ENCODE peak calls at places on chromosomes 3 and 15, in seven cellular contexts. One of them, this sample, is unnamed.

GRCh38 chr3:150022406-150023238 is 51.9 kb upstream of the PFN2 start:
- DNase-seq in central memory CD4-positive, alpha-beta T cell: no peak
- DNase-seq in HuH-7.5: no peak
- DNase-seq in lower lobe of right lung: no peak
- DNase-seq in CD4-positive, alpha-beta T cell: no peak
- DNase-seq in mesothelial cell of epicardium: no peak
- DNase-seq in glomerular endothelial cell: no peak
- DNase-seq in this sample: no peak

GRCh38 chr3:58683001-58683845 is 16.6 kb upstream of the FAM3D start:
- DNase-seq in glomerular endothelial cell: no peak
- DNase-seq in central memory CD4-positive, alpha-beta T cell: no peak
- DNase-seq in lower lobe of right lung: no peak
- DNase-seq in mesothelial cell of epicardium: no peak
- DNase-seq in CD4-positive, alpha-beta T cell: no peak
- DNase-seq in HuH-7.5: no peak
- DNase-seq in this sample: no peak

GRCh38 chr15:80778621-80778963 is 578 bp upstream of the CEMIP start:
- DNase-seq in CD4-positive, alpha-beta T cell: no peak
- DNase-seq in glomerular endothelial cell: no peak
- DNase-seq in lower lobe of right lung: no peak
- DNase-seq in HuH-7.5: no peak
- DNase-seq in central memory CD4-positive, alpha-beta T cell: no peak
- DNase-seq in mesothelial cell of epicardium: no peak
- DNase-seq in this sample: no peak

GRCh38 chr15:68797157-68797556 is 23.5 kb downstream of the ANP32A start:
- DNase-seq in mesothelial cell of epicardium: no peak
- DNase-seq in HuH-7.5: no peak
- DNase-seq in CD4-positive, alpha-beta T cell: no peak
- DNase-seq in central memory CD4-positive, alpha-beta T cell: no peak
- DNase-seq in glomerular endothelial cell: no peak
- DNase-seq in lower lobe of right lung: no peak
- DNase-seq in this sample: no peak

GRCh38 chr3:147987549-147987948 is 578.4 kb downstream of the ZIC1 start:
- DNase-seq in glomerular endothelial cell: no peak
- DNase-seq in lower lobe of right lung: no peak
- DNase-seq in CD4-positive, alpha-beta T cell: no peak
- DNase-seq in HuH-7.5: no peak
- DNase-seq in central memory CD4-positive, alpha-beta T cell: no peak
- DNase-seq in mesothelial cell of epicardium: no peak
- DNase-seq in this sample: no peak

GRCh38 chr15:70299931-70300858 is 202.5 kb upstream of the TLE3 start:
- DNase-seq in HuH-7.5: no peak
- DNase-seq in central memory CD4-positive, alpha-beta T cell: peak
- DNase-seq in glomerular endothelial cell: no peak
- DNase-seq in CD4-positive, alpha-beta T cell: peak
- DNase-seq in lower lobe of right lung: no peak
- DNase-seq in mesothelial cell of epicardium: no peak
- DNase-seq in this sample: no peak

GRCh38 chr3:112814256-112814655 is 32.4 kb downstream of the CD200R1L start:
- DNase-seq in glomerular endothelial cell: no peak
- DNase-seq in CD4-positive, alpha-beta T cell: no peak
- DNase-seq in HuH-7.5: no peak
- DNase-seq in lower lobe of right lung: no peak
- DNase-seq in mesothelial cell of epicardium: no peak
- DNase-seq in central memory CD4-positive, alpha-beta T cell: no peak
- DNase-seq in this sample: no peak

GRCh38 chr3:15498461-15499214 is 22.9 kb downstream of the COLQ start:
- DNase-seq in central memory CD4-positive, alpha-beta T cell: no peak
- DNase-seq in mesothelial cell of epicardium: no peak
- DNase-seq in lower lobe of right lung: no peak
- DNase-seq in CD4-positive, alpha-beta T cell: no peak
- DNase-seq in HuH-7.5: no peak
- DNase-seq in glomerular endothelial cell: no peak
- DNase-seq in this sample: no peak

GRCh38 chr3:45499529-45499928 is 95.0 kb upstream of the LIMD1 start:
- DNase-seq in mesothelial cell of epicardium: no peak
- DNase-seq in HuH-7.5: no peak
- DNase-seq in CD4-positive, alpha-beta T cell: no peak
- DNase-seq in lower lobe of right lung: no peak
- DNase-seq in glomerular endothelial cell: peak
- DNase-seq in central memory CD4-positive, alpha-beta T cell: no peak
- DNase-seq in this sample: no peak

GRCh38 chr15:80769471-80770355 is 9.5 kb upstream of the CEMIP start:
- DNase-seq in CD4-positive, alpha-beta T cell: no peak
- DNase-seq in lower lobe of right lung: no peak
- DNase-seq in glomerular endothelial cell: no peak
- DNase-seq in HuH-7.5: no peak
- DNase-seq in mesothelial cell of epicardium: no peak
- DNase-seq in central memory CD4-positive, alpha-beta T cell: no peak
- DNase-seq in this sample: no peak

GRCh38 chr15:91593081-91593480 is 260.4 kb upstream of the SLCO3A1 start:
- DNase-seq in HuH-7.5: no peak
- DNase-seq in lower lobe of right lung: no peak
- DNase-seq in glomerular endothelial cell: no peak
- DNase-seq in CD4-positive, alpha-beta T cell: no peak
- DNase-seq in mesothelial cell of epicardium: no peak
- DNase-seq in central memory CD4-positive, alpha-beta T cell: no peak
- DNase-seq in this sample: no peak

GRCh38 chr3:88302003-88302393 is 152.2 kb downstream of the C3orf38 start:
- DNase-seq in mesothelial cell of epicardium: no peak
- DNase-seq in lower lobe of right lung: no peak
- DNase-seq in CD4-positive, alpha-beta T cell: no peak
- DNase-seq in glomerular endothelial cell: no peak
- DNase-seq in HuH-7.5: no peak
- DNase-seq in central memory CD4-positive, alpha-beta T cell: no peak
- DNase-seq in this sample: no peak

GRCh38 chr3:119492128-119492527 is 6.2 kb upstream of the TIMMDC1 start:
- DNase-seq in CD4-positive, alpha-beta T cell: no peak
- DNase-seq in HuH-7.5: no peak
- DNase-seq in central memory CD4-positive, alpha-beta T cell: no peak
- DNase-seq in mesothelial cell of epicardium: no peak
- DNase-seq in lower lobe of right lung: no peak
- DNase-seq in glomerular endothelial cell: no peak
- DNase-seq in this sample: no peak

GRCh38 chr3:55501905-55502304 is 14.8 kb upstream of the WNT5A start:
- DNase-seq in central memory CD4-positive, alpha-beta T cell: no peak
- DNase-seq in glomerular endothelial cell: no peak
- DNase-seq in mesothelial cell of epicardium: no peak
- DNase-seq in HuH-7.5: no peak
- DNase-seq in lower lobe of right lung: no peak
- DNase-seq in CD4-positive, alpha-beta T cell: no peak
- DNase-seq in this sample: no peak

GRCh38 chr3:184405075-184406060 is 25.5 kb downstream of the CHRD start:
- DNase-seq in CD4-positive, alpha-beta T cell: no peak
- DNase-seq in lower lobe of right lung: no peak
- DNase-seq in mesothelial cell of epicardium: no peak
- DNase-seq in central memory CD4-positive, alpha-beta T cell: no peak
- DNase-seq in glomerular endothelial cell: no peak
- DNase-seq in HuH-7.5: no peak
- DNase-seq in this sample: no peak

GRCh38 chr15:23424111-23424904 is 22.7 kb downstream of the GOLGA6L2 start:
- DNase-seq in mesothelial cell of epicardium: no peak
- DNase-seq in CD4-positive, alpha-beta T cell: no peak
- DNase-seq in HuH-7.5: no peak
- DNase-seq in central memory CD4-positive, alpha-beta T cell: no peak
- DNase-seq in lower lobe of right lung: no peak
- DNase-seq in glomerular endothelial cell: no peak
- DNase-seq in this sample: no peak

GRCh38 chr3:130850044-130850797 is 43.7 kb upstream of the ATP2C1 start:
- DNase-seq in mesothelial cell of epicardium: no peak
- DNase-seq in CD4-positive, alpha-beta T cell: no peak
- DNase-seq in lower lobe of right lung: no peak
- DNase-seq in HuH-7.5: no peak
- DNase-seq in glomerular endothelial cell: no peak
- DNase-seq in central memory CD4-positive, alpha-beta T cell: peak
- DNase-seq in this sample: no peak

GRCh38 chr3:9091811-9092210 is 128.5 kb upstream of the RAD18 start:
- DNase-seq in HuH-7.5: no peak
- DNase-seq in central memory CD4-positive, alpha-beta T cell: no peak
- DNase-seq in mesothelial cell of epicardium: no peak
- DNase-seq in lower lobe of right lung: no peak
- DNase-seq in CD4-positive, alpha-beta T cell: no peak
- DNase-seq in glomerular endothelial cell: no peak
- DNase-seq in this sample: no peak

GRCh38 chr3:63724987-63725386 is 72.5 kb downstream of the SNTN start:
- DNase-seq in central memory CD4-positive, alpha-beta T cell: no peak
- DNase-seq in glomerular endothelial cell: no peak
- DNase-seq in lower lobe of right lung: no peak
- DNase-seq in CD4-positive, alpha-beta T cell: no peak
- DNase-seq in HuH-7.5: no peak
- DNase-seq in mesothelial cell of epicardium: no peak
- DNase-seq in this sample: no peak

GRCh38 chr3:50317303-50317702 is 5.2 kb downstream of the HYAL2 start:
- DNase-seq in mesothelial cell of epicardium: no peak
- DNase-seq in lower lobe of right lung: peak
- DNase-seq in CD4-positive, alpha-beta T cell: no peak
- DNase-seq in glomerular endothelial cell: no peak
- DNase-seq in HuH-7.5: no peak
- DNase-seq in central memory CD4-positive, alpha-beta T cell: no peak
- DNase-seq in this sample: no peak

GRCh38 chr15:44788748-44789147 is 52.4 kb downstream of the TRIM69 start:
- DNase-seq in HuH-7.5: no peak
- DNase-seq in glomerular endothelial cell: no peak
- DNase-seq in mesothelial cell of epicardium: no peak
- DNase-seq in central memory CD4-positive, alpha-beta T cell: peak
- DNase-seq in lower lobe of right lung: no peak
- DNase-seq in CD4-positive, alpha-beta T cell: no peak
- DNase-seq in this sample: no peak

GRCh38 chr3:14435175-14436011 is 33.0 kb downstream of the SLC6A6 start:
- DNase-seq in mesothelial cell of epicardium: no peak
- DNase-seq in central memory CD4-positive, alpha-beta T cell: no peak
- DNase-seq in lower lobe of right lung: peak
- DNase-seq in glomerular endothelial cell: no peak
- DNase-seq in HuH-7.5: no peak
- DNase-seq in CD4-positive, alpha-beta T cell: no peak
- DNase-seq in this sample: no peak

GRCh38 chr3:138944842-138945645 is 1.9 kb downstream of the FOXL2 start:
- DNase-seq in HuH-7.5: peak
- DNase-seq in lower lobe of right lung: no peak
- DNase-seq in glomerular endothelial cell: no peak
- DNase-seq in central memory CD4-positive, alpha-beta T cell: no peak
- DNase-seq in mesothelial cell of epicardium: no peak
- DNase-seq in CD4-positive, alpha-beta T cell: no peak
- DNase-seq in this sample: no peak

GRCh38 chr15:60798821-60799220 is 319.9 kb upstream of the ICE2 start:
- DNase-seq in CD4-positive, alpha-beta T cell: no peak
- DNase-seq in mesothelial cell of epicardium: no peak
- DNase-seq in glomerular endothelial cell: no peak
- DNase-seq in lower lobe of right lung: no peak
- DNase-seq in HuH-7.5: no peak
- DNase-seq in central memory CD4-positive, alpha-beta T cell: no peak
- DNase-seq in this sample: no peak

GRCh38 chr3:44468572-44469520 is 8.6 kb downstream of the ZNF445 start:
- DNase-seq in central memory CD4-positive, alpha-beta T cell: no peak
- DNase-seq in HuH-7.5: no peak
- DNase-seq in mesothelial cell of epicardium: no peak
- DNase-seq in lower lobe of right lung: no peak
- DNase-seq in CD4-positive, alpha-beta T cell: no peak
- DNase-seq in glomerular endothelial cell: no peak
- DNase-seq in this sample: peak

GRCh38 chr15:83398591-83398990 is 48.5 kb upstream of the SH3GL3 start:
- DNase-seq in lower lobe of right lung: no peak
- DNase-seq in mesothelial cell of epicardium: no peak
- DNase-seq in HuH-7.5: no peak
- DNase-seq in central memory CD4-positive, alpha-beta T cell: no peak
- DNase-seq in CD4-positive, alpha-beta T cell: no peak
- DNase-seq in glomerular endothelial cell: no peak
- DNase-seq in this sample: no peak

GRCh38 chr3:141412936-141413354 is 44.6 kb downstream of the ZBTB38 start:
- DNase-seq in HuH-7.5: no peak
- DNase-seq in mesothelial cell of epicardium: no peak
- DNase-seq in CD4-positive, alpha-beta T cell: no peak
- DNase-seq in lower lobe of right lung: peak
- DNase-seq in glomerular endothelial cell: no peak
- DNase-seq in central memory CD4-positive, alpha-beta T cell: no peak
- DNase-seq in this sample: no peak

GRCh38 chr3:173825731-173826130 is 428.2 kb downstream of the NLGN1 start:
- DNase-seq in mesothelial cell of epicardium: no peak
- DNase-seq in HuH-7.5: no peak
- DNase-seq in CD4-positive, alpha-beta T cell: no peak
- DNase-seq in central memory CD4-positive, alpha-beta T cell: no peak
- DNase-seq in lower lobe of right lung: no peak
- DNase-seq in glomerular endothelial cell: no peak
- DNase-seq in this sample: no peak

GRCh38 chr15:38873151-38873550 is 308.5 kb upstream of the RASGRP1 start:
- DNase-seq in glomerular endothelial cell: no peak
- DNase-seq in HuH-7.5: no peak
- DNase-seq in CD4-positive, alpha-beta T cell: no peak
- DNase-seq in mesothelial cell of epicardium: no peak
- DNase-seq in lower lobe of right lung: no peak
- DNase-seq in central memory CD4-positive, alpha-beta T cell: no peak
- DNase-seq in this sample: no peak

GRCh38 chr15:36960179-36960946 is 140.0 kb downstream of the MEIS2 start:
- DNase-seq in HuH-7.5: no peak
- DNase-seq in mesothelial cell of epicardium: no peak
- DNase-seq in lower lobe of right lung: no peak
- DNase-seq in glomerular endothelial cell: no peak
- DNase-seq in CD4-positive, alpha-beta T cell: no peak
- DNase-seq in central memory CD4-positive, alpha-beta T cell: no peak
- DNase-seq in this sample: no peak

This sample was measured in H1.